ENCODE peak calls at places on chromosomes 7 and 10, in ten cellular contexts. E, O, C, G, Q, R, L, Z, P and Y are unnamed samples.

GRCh38 chr10:93073539-93074136 is at the start of gene CYP26A1:
- DNase-seq in R (no peak), P (no peak), Q (no peak), E (peak; percentile 70), C (no peak), O (no peak), Z (no peak), L (peak; percentile 3), G (no peak), Y (no peak)

GRCh38 chr7:134472572-134473242 is 13.8 kb upstream of the AKR1B1 start:
- DNase-seq in Q (peak; percentile 68), P (no peak), O (no peak), C (no peak), L (no peak), Z (no peak), G (no peak), R (no peak), E (no peak), Y (no peak)

GRCh38 chr10:69494626-69495558 is 43.6 kb downstream of the TSPAN15 start:
- DNase-seq in O (peak; percentile 50), E (peak; percentile 47), C (no peak), R (no peak), L (no peak), G (peak; percentile 99), Z (no peak), Q (no peak), P (no peak), Y (no peak)

GRCh38 chr7:47991741-47992311 is 12.4 kb upstream of the HUS1 start:
- DNase-seq in P (peak; percentile 77), Q (peak; percentile 71), L (peak; percentile 32), G (peak; percentile 63), E (peak; percentile 87), Z (peak; percentile 90), C (peak; percentile 79), O (peak; percentile 95), R (peak; percentile 87), Y (no peak)

GRCh38 chr10:133279266-133279960 is 2.7 kb upstream of the ADAM8 start:
- DNase-seq in L (peak; percentile 18), G (no peak), Q (no peak), O (no peak), Z (no peak), E (no peak), P (no peak), C (no peak), R (no peak), Y (no peak)

GRCh38 chr7:3336042-3336665 is 35.1 kb downstream of the SDK1 start:
- DNase-seq in Q (no peak), P (no peak), Z (no peak), R (no peak), O (no peak), C (no peak), E (no peak), L (no peak), G (no peak), Y (no peak)

GRCh38 chr10:99859585-99859984 is 77.1 kb downstream of the ABCC2 start:
- DNase-seq in Q (no peak), O (no peak), P (no peak), L (peak; percentile 26), R (no peak), C (no peak), G (no peak), E (peak; percentile 56), Z (no peak), Y (no peak)

GRCh38 chr10:96642973-96643372 is 56.2 kb upstream of the TM9SF3 start:
- DNase-seq in P (peak; percentile 74), E (peak; percentile 75), C (peak; percentile 91), R (peak; percentile 67), Q (no peak), L (peak; percentile 40), Z (peak; percentile 86), G (peak; percentile 73), O (peak; percentile 84), Y (peak; percentile 35)

GRCh38 chr7:2247141-2247985 is 5.3 kb downstream of the NUDT1 start:
- DNase-seq in P (no peak), L (peak; percentile 38), R (no peak), Q (peak; percentile 15), C (no peak), G (no peak), O (no peak), E (peak; percentile 84), Z (no peak), Y (peak; percentile 74)

GRCh38 chr7:98881561-98882315 is 3.4 kb downstream of the TRRAP start:
- DNase-seq in O (no peak), Q (no peak), P (no peak), Z (no peak), G (no peak), L (no peak), E (no peak), C (no peak), R (no peak), Y (no peak)

GRCh38 chr10:59006511-59007306 is 169.7 kb upstream of the PHYHIPL start:
- DNase-seq in G (no peak), Q (peak; percentile 89), O (no peak), C (peak; percentile 17), E (no peak), L (peak; percentile 37), R (no peak), Z (no peak), P (no peak), Y (no peak)

GRCh38 chr7:3987426-3987927 is 686.4 kb downstream of the SDK1 start:
- DNase-seq in C (no peak), Q (no peak), G (no peak), E (no peak), P (no peak), L (no peak), O (no peak), R (no peak), Z (no peak), Y (no peak)

GRCh38 chr7:89238156-89238555 is 442.6 kb upstream of the TEX47 start:
- DNase-seq in Z (no peak), C (no peak), O (no peak), E (no peak), P (no peak), G (no peak), Q (peak; percentile 0), R (no peak), L (peak; percentile 67), Y (no peak)

GRCh38 chr10:132463333-132464255 is 66.6 kb downstream of the PWWP2B start:
- DNase-seq in O (no peak), P (no peak), Q (peak; percentile 47), L (no peak), R (no peak), G (no peak), C (no peak), Z (no peak), E (no peak), Y (no peak)

GRCh38 chr7:4828720-4829383 is 33.0 kb downstream of the PAPOLB start:
- DNase-seq in C (no peak), R (no peak), G (no peak), E (no peak), L (no peak), Z (no peak), O (no peak), Q (no peak), P (no peak), Y (no peak)

GRCh38 chr7:101169110-101169837 is 3.9 kb upstream of the VGF start:
- DNase-seq in Z (no peak), G (no peak), R (no peak), E (no peak), P (no peak), L (no peak), C (no peak), Q (no peak), O (no peak), Y (no peak)

GRCh38 chr7:97680622-97681021 is 51.3 kb upstream of the TAC1 start:
- DNase-seq in L (no peak), C (no peak), G (no peak), O (no peak), Q (no peak), P (no peak), E (no peak), Z (no peak), R (no peak), Y (no peak)

GRCh38 chr10:79487296-79488194 is 24.8 kb upstream of the EIF5AL1 start:
- DNase-seq in O (peak; percentile 71), R (peak; percentile 59), L (peak; percentile 97), C (peak; percentile 55), Q (peak; percentile 78), P (peak; percentile 68), Z (peak; percentile 49), G (no peak), E (peak; percentile 90), Y (no peak)

GRCh38 chr7:31890198-31890597 is 180.0 kb downstream of the PDE1C start:
- DNase-seq in O (no peak), R (no peak), L (no peak), Q (no peak), Z (no peak), E (no peak), P (no peak), G (no peak), C (no peak), Y (no peak)

GRCh38 chr7:95871078-95871848 is 98.9 kb downstream of the DYNC1I1 start:
- DNase-seq in C (peak; percentile 18), L (peak; percentile 63), O (no peak), Q (peak; percentile 64), E (peak; percentile 72), Z (no peak), G (peak; percentile 35), R (no peak), P (no peak), Y (no peak)

GRCh38 chr10:43140414-43140813 is 2.2 kb downstream of the CSGALNACT2 start:
- DNase-seq in Q (peak; percentile 78), L (peak; percentile 97), P (no peak), E (no peak), G (no peak), R (no peak), Z (no peak), C (no peak), O (no peak), Y (no peak)

GRCh38 chr10:103564799-103565365 is 71.4 kb downstream of the NEURL1 start:
- DNase-seq in R (no peak), G (no peak), O (no peak), Q (no peak), P (no peak), Z (peak; percentile 62), E (peak; percentile 77), C (peak; percentile 55), L (peak; percentile 23), Y (peak; percentile 89)
- TF ChIP-seq CTCF in R (no peak), G (peak; percentile 58), O (peak; percentile 48), Q (peak; percentile 68), P (no peak), Z (peak; percentile 63), E (peak; percentile 97), C (peak; percentile 33), L (peak; percentile 78), Y (peak; percentile 58)

GRCh38 chr7:49187543-49188268 is 263.4 kb downstream of the CDC14C start:
- DNase-seq in P (no peak), O (no peak), C (no peak), R (no peak), G (no peak), Q (no peak), L (peak; percentile 28), E (no peak), Z (no peak), Y (no peak)
- TF ChIP-seq CTCF in P (no peak), O (no peak), C (no peak), R (no peak), G (no peak), Q (no peak), L (peak; percentile 52), E (peak; percentile 20), Z (no peak), Y (no peak)

GRCh38 chr7:155840262-155840885 is 28.1 kb upstream of the SHH start:
- DNase-seq in G (no peak), Q (no peak), P (no peak), L (no peak), Z (no peak), O (peak; percentile 32), C (no peak), R (no peak), E (no peak), Y (no peak)
- TF ChIP-seq CTCF in G (no peak), Q (no peak), P (no peak), L (no peak), Z (no peak), O (no peak), C (no peak), R (no peak), E (no peak), Y (no peak)

GRCh38 chr10:102502029-102502336 is 529 bp downstream of the ACTR1A start:
- DNase-seq in E (peak; percentile 99), P (peak; percentile 99), G (peak; percentile 100), Z (peak; percentile 100), O (peak; percentile 99), R (peak; percentile 99), L (peak; percentile 97), C (peak; percentile 99), Q (peak; percentile 100), Y (peak; percentile 80)
- TF ChIP-seq CTCF in E (no peak), P (no peak), G (no peak), Z (no peak), O (no peak), R (no peak), L (no peak), C (no peak), Q (no peak), Y (no peak)